ENCODE peak calls at places on chromosomes 6 and 20, in nine cellular contexts. One of them, this sample, is unnamed. For H3K9me3, the result is how much of the 10 kb centered on the place peaks cover.

GRCh38 chr20:48754269-48754668 is 73.5 kb downstream of the PREX1 start:
- DNase-seq in mammary epithelial cell: no peak
- DNase-seq in psoas muscle: no peak
- DNase-seq in AG04450: no peak
- DNase-seq in upper lobe of left lung: no peak
- DNase-seq in left lung: peak
- DNase-seq in CD8-positive, alpha-beta memory T cell: no peak
- DNase-seq in K562: no peak
- DNase-seq in uterus: no peak
- DNase-seq in this sample: no peak

GRCh38 chr20:4966826-4967751 is 34.2 kb downstream of the SLC23A2 start:
- DNase-seq in mammary epithelial cell: no peak
- DNase-seq in psoas muscle: no peak
- DNase-seq in AG04450: no peak
- DNase-seq in upper lobe of left lung: no peak
- DNase-seq in left lung: no peak
- DNase-seq in CD8-positive, alpha-beta memory T cell: no peak
- DNase-seq in K562: no peak
- DNase-seq in uterus: no peak
- DNase-seq in this sample: no peak

GRCh38 chr6:35602133-35602946 is 86.4 kb downstream of the FKBP5 start:
- DNase-seq in mammary epithelial cell: peak
- DNase-seq in psoas muscle: no peak
- DNase-seq in AG04450: no peak
- DNase-seq in upper lobe of left lung: no peak
- DNase-seq in left lung: no peak
- DNase-seq in CD8-positive, alpha-beta memory T cell: peak
- DNase-seq in K562: no peak
- DNase-seq in uterus: no peak
- DNase-seq in this sample: peak

GRCh38 chr6:22149501-22150490 is 147.0 kb downstream of the PRL start:
- DNase-seq in mammary epithelial cell: no peak
- DNase-seq in psoas muscle: no peak
- DNase-seq in AG04450: peak
- DNase-seq in upper lobe of left lung: no peak
- DNase-seq in left lung: no peak
- DNase-seq in CD8-positive, alpha-beta memory T cell: no peak
- DNase-seq in K562: no peak
- DNase-seq in uterus: no peak
- DNase-seq in this sample: no peak

GRCh38 chr6:138310294-138310693 is 67.4 kb upstream of the SMIM28 start:
- DNase-seq in mammary epithelial cell: no peak
- DNase-seq in psoas muscle: no peak
- DNase-seq in AG04450: no peak
- DNase-seq in upper lobe of left lung: no peak
- DNase-seq in left lung: no peak
- DNase-seq in CD8-positive, alpha-beta memory T cell: no peak
- DNase-seq in K562: no peak
- DNase-seq in uterus: no peak
- DNase-seq in this sample: no peak

GRCh38 chr20:54062812-54063280 is 7.5 kb downstream of the BCAS1 start:
- DNase-seq in mammary epithelial cell: peak
- DNase-seq in psoas muscle: no peak
- DNase-seq in AG04450: no peak
- DNase-seq in upper lobe of left lung: no peak
- DNase-seq in left lung: no peak
- DNase-seq in CD8-positive, alpha-beta memory T cell: no peak
- DNase-seq in K562: peak
- DNase-seq in uterus: no peak
- DNase-seq in this sample: peak

GRCh38 chr6:168132531-168133184 is 53.6 kb upstream of the FRMD1 start:
- DNase-seq in mammary epithelial cell: no peak
- DNase-seq in psoas muscle: peak
- DNase-seq in AG04450: peak
- DNase-seq in upper lobe of left lung: peak
- DNase-seq in left lung: no peak
- DNase-seq in CD8-positive, alpha-beta memory T cell: no peak
- DNase-seq in K562: peak
- DNase-seq in uterus: peak
- DNase-seq in this sample: no peak

GRCh38 chr20:45933231-45934045 is 1.0 kb upstream of the PCIF1 start:
- DNase-seq in mammary epithelial cell: peak
- DNase-seq in psoas muscle: peak
- DNase-seq in AG04450: no peak
- DNase-seq in upper lobe of left lung: peak
- DNase-seq in left lung: peak
- DNase-seq in CD8-positive, alpha-beta memory T cell: peak
- DNase-seq in K562: peak
- DNase-seq in uterus: peak
- DNase-seq in this sample: peak

GRCh38 chr6:139336488-139336887 is 38.0 kb downstream of the CITED2 start:
- DNase-seq in mammary epithelial cell: peak
- DNase-seq in psoas muscle: peak
- DNase-seq in AG04450: no peak
- DNase-seq in upper lobe of left lung: no peak
- DNase-seq in left lung: peak
- DNase-seq in CD8-positive, alpha-beta memory T cell: no peak
- DNase-seq in K562: no peak
- DNase-seq in uterus: peak
- DNase-seq in this sample: no peak

GRCh38 chr6:5979650-5980427 is 26.9 kb downstream of the NRN1 start:
- DNase-seq in mammary epithelial cell: peak
- DNase-seq in psoas muscle: no peak
- DNase-seq in AG04450: no peak
- DNase-seq in upper lobe of left lung: no peak
- DNase-seq in left lung: no peak
- DNase-seq in CD8-positive, alpha-beta memory T cell: no peak
- DNase-seq in K562: no peak
- DNase-seq in uterus: no peak
- DNase-seq in this sample: no peak

GRCh38 chr6:44009425-44010321 is 117.6 kb downstream of the MRPL14 start:
- DNase-seq in mammary epithelial cell: peak
- DNase-seq in psoas muscle: peak
- DNase-seq in AG04450: no peak
- DNase-seq in upper lobe of left lung: no peak
- DNase-seq in left lung: no peak
- DNase-seq in CD8-positive, alpha-beta memory T cell: no peak
- DNase-seq in K562: no peak
- DNase-seq in uterus: peak
- DNase-seq in this sample: no peak
- H3K4me3 ChIP-seq in mammary epithelial cell: no peak
- H3K4me3 ChIP-seq in psoas muscle: no peak
- H3K4me3 ChIP-seq in AG04450: no peak
- H3K4me3 ChIP-seq in upper lobe of left lung: no peak
- H3K4me3 ChIP-seq in left lung: no peak
- H3K4me3 ChIP-seq in CD8-positive, alpha-beta memory T cell: no peak
- H3K4me3 ChIP-seq in K562: no peak
- H3K4me3 ChIP-seq in uterus: no peak
- H3K4me3 ChIP-seq in this sample: no peak

GRCh38 chr20:58795181-58795922 is 55.4 kb downstream of the GNAS-AS1 start:
- DNase-seq in mammary epithelial cell: no peak
- DNase-seq in psoas muscle: no peak
- DNase-seq in AG04450: no peak
- DNase-seq in upper lobe of left lung: no peak
- DNase-seq in left lung: no peak
- DNase-seq in CD8-positive, alpha-beta memory T cell: no peak
- DNase-seq in K562: no peak
- DNase-seq in uterus: no peak
- DNase-seq in this sample: no peak
- H3K9me3 ChIP-seq in mammary epithelial cell: under half
- H3K9me3 ChIP-seq in psoas muscle: under half
- H3K9me3 ChIP-seq in AG04450: under half
- H3K9me3 ChIP-seq in upper lobe of left lung: under half
- H3K9me3 ChIP-seq in left lung: under half
- H3K9me3 ChIP-seq in CD8-positive, alpha-beta memory T cell: under half
- H3K9me3 ChIP-seq in K562: under half
- H3K9me3 ChIP-seq in uterus: under half
- H3K9me3 ChIP-seq in this sample: under half

GRCh38 chr6:137102050-137102848 is 57.5 kb upstream of the IL20RA start:
- DNase-seq in mammary epithelial cell: peak
- DNase-seq in psoas muscle: no peak
- DNase-seq in AG04450: no peak
- DNase-seq in upper lobe of left lung: no peak
- DNase-seq in left lung: no peak
- DNase-seq in CD8-positive, alpha-beta memory T cell: no peak
- DNase-seq in K562: no peak
- DNase-seq in uterus: no peak
- DNase-seq in this sample: no peak
- H3K4me3 ChIP-seq in mammary epithelial cell: no peak
- H3K4me3 ChIP-seq in psoas muscle: no peak
- H3K4me3 ChIP-seq in AG04450: no peak
- H3K4me3 ChIP-seq in upper lobe of left lung: no peak
- H3K4me3 ChIP-seq in left lung: no peak
- H3K4me3 ChIP-seq in CD8-positive, alpha-beta memory T cell: no peak
- H3K4me3 ChIP-seq in K562: no peak
- H3K4me3 ChIP-seq in uterus: no peak
- H3K4me3 ChIP-seq in this sample: no peak

DNA sequence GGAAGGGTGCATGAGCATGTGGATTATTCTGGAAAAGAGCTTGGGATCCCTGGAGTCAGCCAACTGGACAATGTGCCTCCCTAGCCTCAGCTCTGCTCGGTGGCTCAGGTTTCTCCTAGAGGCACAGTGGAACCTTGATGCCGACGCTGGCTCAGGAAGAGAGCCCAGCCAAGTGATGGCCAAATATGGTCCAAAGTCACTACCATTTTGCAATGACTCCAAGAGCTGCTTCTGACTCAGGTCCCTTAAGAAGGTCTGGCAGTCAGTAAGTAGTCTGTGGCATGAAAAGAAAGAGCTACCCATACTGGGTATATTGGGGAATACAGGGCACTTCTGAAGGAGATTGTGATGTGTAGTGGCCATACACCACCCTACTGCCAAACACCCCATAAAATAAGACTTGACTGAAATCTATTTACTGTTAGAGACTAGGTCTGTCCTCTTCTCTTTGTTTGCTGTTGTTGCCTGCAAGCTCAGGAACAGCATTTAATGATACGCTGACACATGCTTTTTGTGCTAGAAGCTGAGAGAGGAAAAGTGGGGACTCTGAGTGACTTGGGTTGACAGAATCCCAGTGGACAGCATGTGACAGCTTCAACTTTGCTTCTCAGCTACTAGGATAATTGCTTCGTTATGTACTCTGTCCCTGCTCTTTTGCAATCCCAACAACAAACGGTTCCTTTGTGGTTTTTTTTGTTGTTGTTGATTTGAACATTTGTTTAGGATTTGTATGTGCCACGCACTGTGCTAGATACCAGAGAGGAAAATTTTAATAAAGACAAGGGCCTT is 30.3 kb upstream of the OGFRL1 start:
- DNase-seq in mammary epithelial cell: no peak
- DNase-seq in psoas muscle: no peak
- DNase-seq in AG04450: no peak
- DNase-seq in upper lobe of left lung: no peak
- DNase-seq in left lung: no peak
- DNase-seq in CD8-positive, alpha-beta memory T cell: no peak
- DNase-seq in K562: no peak
- DNase-seq in uterus: no peak
- DNase-seq in this sample: no peak
- H3K9me3 ChIP-seq in mammary epithelial cell: under half
- H3K9me3 ChIP-seq in psoas muscle: under half
- H3K9me3 ChIP-seq in AG04450: under half
- H3K9me3 ChIP-seq in upper lobe of left lung: under half
- H3K9me3 ChIP-seq in left lung: under half
- H3K9me3 ChIP-seq in CD8-positive, alpha-beta memory T cell: under half
- H3K9me3 ChIP-seq in K562: under half
- H3K9me3 ChIP-seq in uterus: under half
- H3K9me3 ChIP-seq in this sample: under half

DNA sequence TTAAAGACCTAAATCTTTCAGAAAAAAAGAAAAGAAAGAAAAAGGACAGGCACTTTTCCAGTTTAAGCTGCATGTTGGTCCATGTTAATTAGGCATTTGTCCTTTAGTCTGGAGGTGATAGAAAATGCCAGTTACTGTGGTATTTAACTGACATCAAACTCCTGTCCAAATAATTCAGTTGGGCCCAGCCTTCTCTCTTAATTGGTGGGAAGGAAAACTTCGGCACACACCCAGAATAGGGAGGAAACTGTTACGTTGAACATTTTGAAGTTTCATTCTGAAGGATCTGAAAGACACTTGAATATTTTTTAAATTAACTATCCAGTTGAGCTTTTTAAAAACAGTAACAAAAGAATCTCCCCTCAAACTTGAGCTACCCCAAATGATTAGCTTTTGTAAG is 30.4 kb downstream of the RREB1 start:
- DNase-seq in mammary epithelial cell: no peak
- DNase-seq in psoas muscle: no peak
- DNase-seq in AG04450: no peak
- DNase-seq in upper lobe of left lung: no peak
- DNase-seq in left lung: no peak
- DNase-seq in CD8-positive, alpha-beta memory T cell: no peak
- DNase-seq in K562: no peak
- DNase-seq in uterus: no peak
- DNase-seq in this sample: no peak
- H3K4me3 ChIP-seq in mammary epithelial cell: no peak
- H3K4me3 ChIP-seq in psoas muscle: peak
- H3K4me3 ChIP-seq in AG04450: peak
- H3K4me3 ChIP-seq in upper lobe of left lung: no peak
- H3K4me3 ChIP-seq in left lung: no peak
- H3K4me3 ChIP-seq in CD8-positive, alpha-beta memory T cell: peak
- H3K4me3 ChIP-seq in K562: peak
- H3K4me3 ChIP-seq in uterus: no peak
- H3K4me3 ChIP-seq in this sample: peak

GRCh38 chr6:87257975-87258374 is 64.4 kb upstream of the SMIM8 start:
- DNase-seq in mammary epithelial cell: no peak
- DNase-seq in psoas muscle: no peak
- DNase-seq in AG04450: no peak
- DNase-seq in upper lobe of left lung: no peak
- DNase-seq in left lung: no peak
- DNase-seq in CD8-positive, alpha-beta memory T cell: no peak
- DNase-seq in K562: no peak
- DNase-seq in uterus: no peak
- DNase-seq in this sample: no peak
- H3K9me3 ChIP-seq in mammary epithelial cell: under half
- H3K9me3 ChIP-seq in psoas muscle: under half
- H3K9me3 ChIP-seq in AG04450: under half
- H3K9me3 ChIP-seq in upper lobe of left lung: under half
- H3K9me3 ChIP-seq in left lung: under half
- H3K9me3 ChIP-seq in CD8-positive, alpha-beta memory T cell: under half
- H3K9me3 ChIP-seq in K562: under half
- H3K9me3 ChIP-seq in uterus: under half
- H3K9me3 ChIP-seq in this sample: under half

GRCh38 chr6:151807513-151808330 is at the start of gene ESR1:
- DNase-seq in mammary epithelial cell: peak
- DNase-seq in psoas muscle: peak
- DNase-seq in AG04450: no peak
- DNase-seq in upper lobe of left lung: peak
- DNase-seq in left lung: no peak
- DNase-seq in CD8-positive, alpha-beta memory T cell: no peak
- DNase-seq in K562: no peak
- DNase-seq in uterus: peak
- DNase-seq in this sample: no peak
- H3K4me3 ChIP-seq in mammary epithelial cell: peak
- H3K4me3 ChIP-seq in psoas muscle: peak
- H3K4me3 ChIP-seq in AG04450: no peak
- H3K4me3 ChIP-seq in upper lobe of left lung: peak
- H3K4me3 ChIP-seq in left lung: peak
- H3K4me3 ChIP-seq in CD8-positive, alpha-beta memory T cell: no peak
- H3K4me3 ChIP-seq in K562: no peak
- H3K4me3 ChIP-seq in uterus: peak
- H3K4me3 ChIP-seq in this sample: no peak

This sample was measured in CD4-positive, CD25-positive, alpha-beta regulatory T cell.